ENCODE peak calls at places on chromosomes 16 and 17, in six cellular contexts. Z is sciatic nerve, I is OCI-M1, L is GM20000, X is GM23338, N is NCI-H1436. B is an unnamed sample.

GRCh38 chr16:19185510-19185851 is 17.4 kb downstream of the SYT17 start:
- DNase-seq in I (no peak), L (no peak), N (peak), Z (no peak), X (no peak), B (no peak)

GRCh38 chr17:71959129-71959528 is 161.7 kb upstream of the SOX9 start:
- DNase-seq in Z (no peak), N (no peak), L (no peak), I (peak), X (peak), B (no peak)

GRCh38 chr16:82605863-82606620 is 20.7 kb upstream of the CDH13 start:
- DNase-seq in I (no peak), N (no peak), L (no peak), Z (no peak), X (peak), B (no peak)

GRCh38 chr17:41507315-41507880 is 2.0 kb upstream of the KRT13 start:
- DNase-seq in I (no peak), Z (no peak), X (no peak), N (no peak), L (no peak), B (no peak)

GRCh38 chr16:50940275-50940854 is 198.5 kb downstream of the CYLD start:
- DNase-seq in Z (no peak), N (no peak), L (no peak), X (no peak), I (no peak), B (no peak)

GRCh38 chr17:17851101-17851500 is 14.3 kb upstream of the SREBF1 start:
- DNase-seq in X (no peak), N (no peak), Z (no peak), L (no peak), I (no peak), B (no peak)

GRCh38 chr17:1888741-1889140 is 58.9 kb downstream of the RPA1 start:
- DNase-seq in I (no peak), N (no peak), L (no peak), Z (no peak), X (no peak), B (no peak)

GRCh38 chr17:78226055-78226751 is 5.2 kb upstream of the TMEM235 start:
- DNase-seq in L (no peak), Z (no peak), N (no peak), X (no peak), I (no peak), B (no peak)

GRCh38 chr17:17710728-17711541 is 29.7 kb downstream of the RAI1 start:
- DNase-seq in L (no peak), N (no peak), X (peak), I (no peak), Z (no peak), B (no peak)